ENCODE peak calls at places on chromosomes 7 and 10, in five cellular contexts. E is transverse colon, Y is sigmoid colon, N is spleen, H is stomach. T is an unnamed sample.

GRCh38 chr10:117131390-117132327 is 6.4 kb downstream of the VAX1 start:
- DNase-seq in H (no peak), E (peak; percentile 18), Y (no peak), N (no peak), T (no peak)

GRCh38 chr7:20393021-20394015 is 62.6 kb downstream of the ITGB8 start:
- DNase-seq in N (no peak), H (no peak), E (no peak), Y (no peak), T (no peak)

GRCh38 chr7:17624379-17624778 is 315.9 kb downstream of the SNX13 start:
- DNase-seq in N (no peak), H (no peak), E (no peak), Y (no peak), T (no peak)

GRCh38 chr7:155750255-155751125 is 61.8 kb downstream of the SHH start:
- DNase-seq in Y (no peak), H (no peak), N (no peak), E (no peak), T (no peak)

GRCh38 chr7:43921423-43921822 is 4.8 kb upstream of the UBE2D4 start:
- DNase-seq in H (peak; percentile 73), E (no peak), Y (no peak), N (no peak), T (no peak)

GRCh38 chr7:1544178-1544895 is 11.7 kb downstream of the TMEM184A start:
- DNase-seq in E (no peak), N (no peak), H (no peak), Y (no peak), T (no peak)

GRCh38 chr7:150388709-150389531 is 9.8 kb downstream of the ZNF775 start:
- DNase-seq in Y (peak; percentile 95), H (peak; percentile 75), E (peak; percentile 80), N (peak; percentile 78), T (peak; percentile 46)

GRCh38 chr10:35335718-35336083 is 608 bp upstream of the CCNY start:
- DNase-seq in E (peak; percentile 20), N (peak; percentile 83), H (no peak), Y (no peak), T (no peak)

GRCh38 chr10:4941540-4942330 is 21.5 kb upstream of the AKR1C1 start:
- DNase-seq in E (no peak), H (peak; percentile 48), Y (no peak), N (no peak), T (no peak)

GRCh38 chr7:139562972-139563565 is 39.6 kb downstream of the CLEC2L start:
- DNase-seq in H (no peak), E (no peak), N (peak; percentile 54), Y (no peak), T (no peak)

GRCh38 chr7:32163141-32163806 is 93.1 kb upstream of the PDE1C start:
- DNase-seq in N (no peak), Y (peak; percentile 69), E (peak; percentile 26), H (no peak), T (peak; percentile 78)

GRCh38 chr10:98030991-98031431 is 590 bp upstream of the CRTAC1 start:
- DNase-seq in E (no peak), H (no peak), N (no peak), Y (no peak), T (peak; percentile 19)

GRCh38 chr10:4652111-4653010 is 173.6 kb upstream of the AKR1E2 start:
- DNase-seq in E (no peak), N (no peak), H (no peak), Y (no peak), T (no peak)

GRCh38 chr10:102613286-102613685 is 31.0 kb upstream of the TRIM8 start:
- DNase-seq in Y (peak; percentile 57), H (no peak), N (no peak), E (no peak), T (no peak)

GRCh38 chr10:35453855-35454532 is 117.7 kb downstream of the CCNY start:
- DNase-seq in E (no peak), H (no peak), N (no peak), Y (no peak), T (no peak)

GRCh38 chr7:4006687-4007086 is 675.4 kb upstream of the FOXK1 start:
- DNase-seq in E (no peak), N (peak; percentile 38), Y (peak; percentile 28), H (no peak), T (no peak)

GRCh38 chr10:44576715-44577191 is 191.9 kb upstream of the CXCL12 start:
- DNase-seq in E (no peak), N (no peak), H (no peak), Y (no peak), T (no peak)

GRCh38 chr7:2553108-2553507 is 2.2 kb downstream of the BRAT1 start:
- DNase-seq in H (no peak), N (no peak), Y (peak; percentile 50), E (no peak), T (no peak)

GRCh38 chr7:2553831-2554581 is 1.3 kb downstream of the BRAT1 start:
- DNase-seq in N (no peak), E (no peak), Y (peak; percentile 65), H (no peak), T (no peak)

GRCh38 chr7:2558620-2559282 is at the start of gene IQCE:
- DNase-seq in E (peak; percentile 95), N (peak; percentile 99), Y (peak; percentile 97), H (peak; percentile 96), T (peak; percentile 91)

GRCh38 chr7:2554654-2555053 is 670 bp downstream of the BRAT1 start:
- DNase-seq in Y (peak; percentile 63), N (peak; percentile 81), E (no peak), H (no peak), T (no peak)

GRCh38 chr7:2555121-2556052 is at the start of gene BRAT1:
- DNase-seq in H (peak; percentile 99), N (peak; percentile 100), Y (peak; percentile 98), E (peak; percentile 98), T (peak; percentile 97)
- TF ChIP-seq POLR2A in H (no peak), N (peak; percentile 28), Y (peak; percentile 59), E (peak; percentile 78), T (peak; percentile 70)

GRCh38 chr10:51502124-51502523 is 197.3 kb downstream of the CSTF2T start:
- DNase-seq in N (no peak), E (no peak), Y (no peak), H (no peak), T (no peak)
- TF ChIP-seq POLR2A in N (no peak), E (no peak), Y (no peak), H (no peak), T (no peak)

GRCh38 chr10:93393231-93393630 is 88.9 kb downstream of the MYOF start:
- DNase-seq in Y (no peak), N (no peak), E (no peak), H (no peak), T (no peak)
- TF ChIP-seq POLR2A in Y (no peak), N (no peak), E (no peak), H (no peak), T (no peak)

GRCh38 chr10:68329506-68329861 is 2.4 kb upstream of the HNRNPH3 start:
- DNase-seq in N (no peak), Y (no peak), H (no peak), E (no peak), T (no peak)
- TF ChIP-seq POLR2A in N (no peak), Y (no peak), H (no peak), E (no peak), T (no peak)

DNA sequence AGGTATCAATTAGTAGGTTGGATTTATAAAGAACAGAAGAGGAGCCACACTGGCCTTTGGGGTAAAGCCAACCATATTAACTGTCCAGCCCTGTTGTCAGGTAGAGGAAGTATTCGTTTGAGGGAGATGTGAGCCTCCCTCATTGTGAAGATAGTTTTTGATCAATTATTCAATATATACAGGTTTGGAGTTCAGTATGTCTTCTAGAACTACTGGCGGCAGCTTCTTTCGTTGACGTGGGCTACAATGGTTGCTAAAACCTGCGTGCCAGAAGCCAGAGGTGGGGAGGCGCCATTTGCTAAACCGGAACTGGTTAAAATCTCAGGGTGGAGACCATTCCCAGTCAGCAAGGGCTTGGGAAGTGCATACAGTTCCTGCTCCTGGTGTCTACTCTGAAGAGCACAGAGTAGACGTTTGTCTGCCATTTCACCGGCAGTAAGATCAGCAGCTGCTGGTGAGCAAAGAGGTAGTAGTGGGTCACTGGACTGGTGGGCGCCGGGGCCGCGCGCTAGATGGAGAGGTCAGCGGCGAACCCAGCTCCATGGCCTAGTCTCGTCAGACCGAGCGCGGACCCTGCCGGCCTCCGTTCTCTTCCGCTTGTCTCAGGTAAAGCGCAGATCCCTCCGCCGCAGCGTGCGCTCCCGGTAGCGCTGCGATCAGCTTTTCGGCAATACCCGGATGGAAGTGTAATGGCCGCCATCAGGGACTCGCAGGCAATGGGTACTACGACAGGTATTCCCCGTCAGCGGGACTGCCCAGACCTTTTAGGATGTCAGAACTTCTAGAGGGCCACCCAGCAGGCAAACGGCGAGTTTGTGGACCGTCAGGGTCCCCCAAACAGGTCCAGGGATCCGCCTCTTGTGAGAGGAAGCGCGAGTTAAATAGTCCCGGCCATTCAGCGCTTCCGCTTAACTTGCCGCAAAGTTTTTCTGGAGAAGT is at the start of gene ZNF518A:
- DNase-seq in Y (peak; percentile 96), H (peak; percentile 94), E (peak; percentile 94), N (peak; percentile 97), T (peak; percentile 91)
- TF ChIP-seq POLR2A in Y (no peak), H (no peak), E (peak; percentile 66), N (no peak), T (peak; percentile 28)

DNA sequence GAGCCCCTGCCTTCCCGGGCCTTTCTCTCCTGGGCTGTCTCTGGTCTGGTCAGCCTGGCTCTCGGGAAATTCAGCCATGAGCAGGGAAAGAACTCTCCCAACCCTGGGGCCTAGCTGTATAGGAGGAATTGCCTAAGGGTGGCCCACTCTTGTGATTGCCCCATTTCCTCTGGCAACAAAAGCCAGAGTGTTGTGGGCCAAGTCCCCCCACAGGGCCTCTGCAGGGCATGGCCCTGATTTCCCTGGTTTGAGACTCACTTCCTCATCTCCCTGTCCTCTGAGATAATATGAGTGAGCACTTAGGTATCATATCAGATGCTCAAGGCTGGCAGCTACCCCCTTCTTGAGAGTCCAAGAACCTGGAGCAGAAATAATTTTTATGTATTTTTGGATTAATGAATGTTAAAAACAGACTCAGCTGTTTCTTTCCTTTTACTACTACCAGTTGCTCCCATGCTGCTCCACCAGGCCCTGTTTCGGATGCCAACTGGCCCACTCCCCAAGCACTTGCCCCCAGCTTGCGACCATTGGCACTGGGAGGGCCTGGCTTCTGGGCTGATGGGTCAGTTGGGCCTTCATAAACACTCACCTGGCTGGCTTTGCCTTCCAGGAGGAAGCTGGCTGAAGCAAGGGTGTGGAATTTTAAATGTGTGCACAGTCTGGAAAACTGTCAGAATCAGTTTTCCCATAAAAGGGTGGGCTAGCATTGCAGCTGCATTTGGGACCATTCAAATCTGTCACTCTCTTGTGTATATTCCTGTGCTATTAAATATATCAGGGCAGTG is 11.4 kb downstream of the IRF5 start:
- DNase-seq in Y (no peak), N (no peak), H (no peak), E (no peak), T (no peak)
- TF ChIP-seq POLR2A in Y (no peak), N (no peak), H (no peak), E (no peak), T (no peak)